ENCODE peak calls at places on chromosomes 16 and 17, in five cellular contexts. One of them, this sample, is unnamed.

GRCh38 chr16:1767116-1767994 is 4.0 kb downstream of the NME3 start:
- DNase-seq in effector memory CD4-positive, alpha-beta T cell: no peak
- DNase-seq in colonic mucosa: no peak
- DNase-seq in prostate gland: no peak
- DNase-seq in CD8-positive, alpha-beta T cell: no peak
- DNase-seq in this sample: no peak

GRCh38 chr17:65515959-65516948 is 45.2 kb downstream of the AXIN2 start:
- DNase-seq in effector memory CD4-positive, alpha-beta T cell: no peak
- DNase-seq in colonic mucosa: no peak
- DNase-seq in prostate gland: no peak
- DNase-seq in CD8-positive, alpha-beta T cell: no peak
- DNase-seq in this sample: no peak

GRCh38 chr17:73268582-73269328 is 7.1 kb upstream of the CPSF4L start:
- DNase-seq in effector memory CD4-positive, alpha-beta T cell: no peak
- DNase-seq in colonic mucosa: no peak
- DNase-seq in prostate gland: no peak
- DNase-seq in CD8-positive, alpha-beta T cell: no peak
- DNase-seq in this sample: no peak

GRCh38 chr17:6044261-6044660 is 25.9 kb upstream of the WSCD1 start:
- DNase-seq in effector memory CD4-positive, alpha-beta T cell: no peak
- DNase-seq in colonic mucosa: no peak
- DNase-seq in prostate gland: no peak
- DNase-seq in CD8-positive, alpha-beta T cell: no peak
- DNase-seq in this sample: no peak

GRCh38 chr16:58030136-58030840 is 4.7 kb downstream of the MMP15 start:
- DNase-seq in effector memory CD4-positive, alpha-beta T cell: no peak
- DNase-seq in colonic mucosa: no peak
- DNase-seq in prostate gland: no peak
- DNase-seq in CD8-positive, alpha-beta T cell: no peak
- DNase-seq in this sample: no peak

GRCh38 chr16:70437582-70438324 is 1.1 kb downstream of the ST3GAL2 start:
- DNase-seq in effector memory CD4-positive, alpha-beta T cell: no peak
- DNase-seq in colonic mucosa: no peak
- DNase-seq in prostate gland: no peak
- DNase-seq in CD8-positive, alpha-beta T cell: no peak
- DNase-seq in this sample: no peak

GRCh38 chr17:13024033-13024432 is 6.2 kb upstream of the ELAC2 start:
- DNase-seq in effector memory CD4-positive, alpha-beta T cell: no peak
- DNase-seq in colonic mucosa: no peak
- DNase-seq in prostate gland: no peak
- DNase-seq in CD8-positive, alpha-beta T cell: no peak
- DNase-seq in this sample: no peak

GRCh38 chr16:27408012-27408601 is 6.1 kb downstream of the IL21R start:
- DNase-seq in effector memory CD4-positive, alpha-beta T cell: no peak
- DNase-seq in colonic mucosa: no peak
- DNase-seq in prostate gland: no peak
- DNase-seq in CD8-positive, alpha-beta T cell: no peak
- DNase-seq in this sample: no peak

GRCh38 chr16:23967775-23968571 is 132.2 kb downstream of the PRKCB start:
- DNase-seq in effector memory CD4-positive, alpha-beta T cell: no peak
- DNase-seq in colonic mucosa: no peak
- DNase-seq in prostate gland: no peak
- DNase-seq in CD8-positive, alpha-beta T cell: no peak
- DNase-seq in this sample: no peak

GRCh38 chr17:78374631-78375274 is 3.7 kb upstream of the PGS1 start:
- DNase-seq in effector memory CD4-positive, alpha-beta T cell: no peak
- DNase-seq in colonic mucosa: no peak
- DNase-seq in prostate gland: no peak
- DNase-seq in CD8-positive, alpha-beta T cell: no peak
- DNase-seq in this sample: no peak

GRCh38 chr16:26360867-26361266 is 669.1 kb downstream of the HS3ST4 start:
- DNase-seq in effector memory CD4-positive, alpha-beta T cell: no peak
- DNase-seq in colonic mucosa: no peak
- DNase-seq in prostate gland: no peak
- DNase-seq in CD8-positive, alpha-beta T cell: no peak
- DNase-seq in this sample: no peak

GRCh38 chr16:67372664-67373063 is 20.6 kb downstream of the TPPP3 start:
- DNase-seq in effector memory CD4-positive, alpha-beta T cell: no peak
- DNase-seq in colonic mucosa: no peak
- DNase-seq in prostate gland: no peak
- DNase-seq in CD8-positive, alpha-beta T cell: no peak
- DNase-seq in this sample: no peak

GRCh38 chr16:57976331-57976796 is 5.4 kb upstream of the CNGB1 start:
- DNase-seq in effector memory CD4-positive, alpha-beta T cell: no peak
- DNase-seq in colonic mucosa: no peak
- DNase-seq in prostate gland: no peak
- DNase-seq in CD8-positive, alpha-beta T cell: no peak
- DNase-seq in this sample: no peak

GRCh38 chr17:37146578-37147119 is 197.9 kb downstream of the AATF start:
- DNase-seq in effector memory CD4-positive, alpha-beta T cell: no peak
- DNase-seq in colonic mucosa: no peak
- DNase-seq in prostate gland: no peak
- DNase-seq in CD8-positive, alpha-beta T cell: no peak
- DNase-seq in this sample: no peak

GRCh38 chr17:17413821-17414220 is 63.0 kb upstream of the MED9 start:
- DNase-seq in effector memory CD4-positive, alpha-beta T cell: no peak
- DNase-seq in colonic mucosa: no peak
- DNase-seq in prostate gland: no peak
- DNase-seq in CD8-positive, alpha-beta T cell: no peak
- DNase-seq in this sample: no peak

GRCh38 chr17:38750312-38751121 is 2.0 kb upstream of the PSMB3 start:
- DNase-seq in effector memory CD4-positive, alpha-beta T cell: no peak
- DNase-seq in colonic mucosa: peak; percentile 63
- DNase-seq in prostate gland: no peak
- DNase-seq in CD8-positive, alpha-beta T cell: no peak
- DNase-seq in this sample: no peak

GRCh38 chr17:74961657-74962360 is 10.8 kb downstream of the HID1 start:
- DNase-seq in effector memory CD4-positive, alpha-beta T cell: peak; percentile 61
- DNase-seq in colonic mucosa: peak; percentile 95
- DNase-seq in prostate gland: peak; percentile 88
- DNase-seq in CD8-positive, alpha-beta T cell: peak; percentile 75
- DNase-seq in this sample: no peak

GRCh38 chr17:27793168-27793905 is 7.0 kb downstream of the NOS2 start:
- DNase-seq in effector memory CD4-positive, alpha-beta T cell: no peak
- DNase-seq in colonic mucosa: peak; percentile 54
- DNase-seq in prostate gland: no peak
- DNase-seq in CD8-positive, alpha-beta T cell: no peak
- DNase-seq in this sample: no peak

GRCh38 chr17:38663125-38663751 is 11.5 kb downstream of the EPOP start:
- DNase-seq in effector memory CD4-positive, alpha-beta T cell: no peak
- DNase-seq in colonic mucosa: peak; percentile 70
- DNase-seq in prostate gland: no peak
- DNase-seq in CD8-positive, alpha-beta T cell: no peak
- DNase-seq in this sample: no peak

GRCh38 chr16:69112285-69113129 is 7.1 kb downstream of the HAS3 start:
- DNase-seq in effector memory CD4-positive, alpha-beta T cell: no peak
- DNase-seq in colonic mucosa: peak; percentile 64
- DNase-seq in prostate gland: no peak
- DNase-seq in CD8-positive, alpha-beta T cell: peak; percentile 26
- DNase-seq in this sample: no peak

GRCh38 chr16:81748476-81749198 is 30.5 kb upstream of the PLCG2 start:
- DNase-seq in effector memory CD4-positive, alpha-beta T cell: no peak
- DNase-seq in colonic mucosa: no peak
- DNase-seq in prostate gland: no peak
- DNase-seq in CD8-positive, alpha-beta T cell: no peak
- DNase-seq in this sample: no peak

GRCh38 chr17:27526603-27527002 is 70.4 kb downstream of the KSR1 start:
- DNase-seq in effector memory CD4-positive, alpha-beta T cell: no peak
- DNase-seq in colonic mucosa: peak; percentile 44
- DNase-seq in prostate gland: peak; percentile 22
- DNase-seq in CD8-positive, alpha-beta T cell: no peak
- DNase-seq in this sample: no peak

GRCh38 chr16:65083181-65083845 is 38.5 kb downstream of the CDH11 start:
- DNase-seq in effector memory CD4-positive, alpha-beta T cell: no peak
- DNase-seq in colonic mucosa: no peak
- DNase-seq in prostate gland: no peak
- DNase-seq in CD8-positive, alpha-beta T cell: no peak
- DNase-seq in this sample: no peak

GRCh38 chr17:73765824-73766563 is 121.7 kb upstream of the SDK2 start:
- DNase-seq in effector memory CD4-positive, alpha-beta T cell: no peak
- DNase-seq in colonic mucosa: no peak
- DNase-seq in prostate gland: no peak
- DNase-seq in CD8-positive, alpha-beta T cell: no peak
- DNase-seq in this sample: no peak

GRCh38 chr16:405548-406506 is 4.1 kb downstream of the DECR2 start:
- DNase-seq in effector memory CD4-positive, alpha-beta T cell: no peak
- DNase-seq in colonic mucosa: no peak
- DNase-seq in prostate gland: no peak
- DNase-seq in CD8-positive, alpha-beta T cell: no peak
- DNase-seq in this sample: no peak

GRCh38 chr17:68246271-68247028 is 1.4 kb upstream of the AMZ2 start:
- DNase-seq in effector memory CD4-positive, alpha-beta T cell: no peak
- DNase-seq in colonic mucosa: no peak
- DNase-seq in prostate gland: no peak
- DNase-seq in CD8-positive, alpha-beta T cell: no peak
- DNase-seq in this sample: no peak

DNA sequence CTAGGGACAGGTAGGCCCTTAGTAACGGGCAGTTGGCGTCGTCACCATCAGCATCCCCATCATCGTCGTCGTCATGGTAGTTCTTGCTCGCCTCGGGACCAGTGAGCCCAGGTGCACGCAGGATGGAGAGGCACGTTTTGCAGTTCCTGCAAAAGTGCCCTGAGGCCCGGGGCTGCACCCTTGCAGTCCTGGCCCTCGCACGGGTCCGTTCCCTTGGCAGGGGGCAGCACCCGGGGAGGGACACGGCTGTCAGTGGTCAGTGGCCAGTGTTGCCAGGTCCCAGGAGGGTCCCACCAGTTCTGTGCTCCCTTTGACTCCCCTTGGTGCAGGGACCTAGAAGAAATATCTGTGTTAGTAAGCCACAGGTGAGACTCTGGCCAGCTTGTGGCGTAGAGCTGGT is 243.9 kb upstream of the CIBAR2 start:
- DNase-seq in effector memory CD4-positive, alpha-beta T cell: no peak
- DNase-seq in colonic mucosa: no peak
- DNase-seq in prostate gland: no peak
- DNase-seq in CD8-positive, alpha-beta T cell: no peak
- DNase-seq in this sample: no peak
- H3K27ac ChIP-seq in effector memory CD4-positive, alpha-beta T cell: no peak overlapping the region
- H3K27ac ChIP-seq in colonic mucosa: no peak overlapping the region
- H3K27ac ChIP-seq in prostate gland: no peak overlapping the region
- H3K27ac ChIP-seq in CD8-positive, alpha-beta T cell: no peak overlapping the region
- H3K27ac ChIP-seq in this sample: no peak overlapping the region

GRCh38 chr17:34988644-34989043 is 8.3 kb downstream of the LIG3 start:
- DNase-seq in effector memory CD4-positive, alpha-beta T cell: no peak
- DNase-seq in colonic mucosa: no peak
- DNase-seq in prostate gland: no peak
- DNase-seq in CD8-positive, alpha-beta T cell: no peak
- DNase-seq in this sample: no peak

GRCh38 chr17:34991606-34992005 is 11.3 kb downstream of the LIG3 start:
- DNase-seq in effector memory CD4-positive, alpha-beta T cell: no peak
- DNase-seq in colonic mucosa: no peak
- DNase-seq in prostate gland: no peak
- DNase-seq in CD8-positive, alpha-beta T cell: no peak
- DNase-seq in this sample: no peak

GRCh38 chr17:34993031-34993430 is 12.7 kb downstream of the LIG3 start:
- DNase-seq in effector memory CD4-positive, alpha-beta T cell: no peak
- DNase-seq in colonic mucosa: no peak
- DNase-seq in prostate gland: no peak
- DNase-seq in CD8-positive, alpha-beta T cell: no peak
- DNase-seq in this sample: no peak

GRCh38 chr17:34989473-34989872 is 9.2 kb downstream of the LIG3 start:
- DNase-seq in effector memory CD4-positive, alpha-beta T cell: no peak
- DNase-seq in colonic mucosa: no peak
- DNase-seq in prostate gland: no peak
- DNase-seq in CD8-positive, alpha-beta T cell: no peak
- DNase-seq in this sample: no peak

GRCh38 chr17:34990921-34991365 is 10.6 kb downstream of the LIG3 start:
- DNase-seq in effector memory CD4-positive, alpha-beta T cell: no peak
- DNase-seq in colonic mucosa: no peak
- DNase-seq in prostate gland: peak; percentile 81
- DNase-seq in CD8-positive, alpha-beta T cell: no peak
- DNase-seq in this sample: no peak
- H3K27ac ChIP-seq in effector memory CD4-positive, alpha-beta T cell: no peak overlapping the region
- H3K27ac ChIP-seq in colonic mucosa: no peak overlapping the region
- H3K27ac ChIP-seq in prostate gland: peak overlapping the region; percentile 78
- H3K27ac ChIP-seq in CD8-positive, alpha-beta T cell: no peak overlapping the region
- H3K27ac ChIP-seq in this sample: no peak overlapping the region

DNA sequence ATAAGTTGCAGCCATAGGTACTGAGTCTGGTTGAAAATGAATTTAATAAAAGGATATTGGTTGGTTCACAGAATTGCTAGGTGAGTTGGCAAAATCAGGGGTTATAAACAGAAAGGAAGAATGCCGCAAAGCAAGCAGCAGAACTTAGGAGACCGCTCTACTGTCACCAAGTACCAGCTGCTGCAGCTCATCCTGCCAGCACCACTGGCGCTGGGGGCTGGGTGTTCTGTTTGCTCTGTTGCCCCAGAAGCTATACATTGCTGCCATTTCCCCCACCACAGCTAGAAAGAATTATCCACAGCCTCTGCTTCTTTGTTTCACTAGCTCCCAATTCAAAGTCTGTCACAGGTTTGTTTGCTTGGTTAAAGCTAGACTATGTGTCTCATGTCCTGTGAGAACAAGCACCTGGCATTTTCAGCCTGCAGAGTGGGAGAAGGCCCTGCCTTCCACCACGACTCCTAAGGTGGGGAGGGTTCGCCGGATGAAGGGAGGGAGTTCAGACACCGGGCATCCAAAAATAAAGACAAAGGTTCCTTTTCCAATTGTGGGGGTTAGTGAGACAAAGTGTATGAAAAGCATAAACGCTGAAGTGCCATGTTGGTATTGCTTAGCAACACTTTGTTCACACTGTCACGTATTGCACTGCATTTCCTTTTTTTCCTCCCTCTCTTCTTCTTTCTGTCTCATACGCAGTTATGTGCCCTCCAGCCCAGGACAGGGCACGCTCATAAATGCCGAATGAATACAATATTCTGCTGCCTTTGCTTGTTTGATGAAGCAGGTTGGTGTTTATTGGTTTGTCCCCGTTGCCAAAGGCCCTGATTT is 9.6 kb upstream of the CPD start:
- DNase-seq in effector memory CD4-positive, alpha-beta T cell: no peak
- DNase-seq in colonic mucosa: no peak
- DNase-seq in prostate gland: no peak
- DNase-seq in CD8-positive, alpha-beta T cell: no peak
- DNase-seq in this sample: no peak
- H3K27ac ChIP-seq in effector memory CD4-positive, alpha-beta T cell: no peak overlapping the region
- H3K27ac ChIP-seq in colonic mucosa: no peak overlapping the region
- H3K27ac ChIP-seq in prostate gland: peak overlapping the region; percentile 30
- H3K27ac ChIP-seq in CD8-positive, alpha-beta T cell: no peak overlapping the region
- H3K27ac ChIP-seq in this sample: no peak overlapping the region

GRCh38 chr17:31488982-31489294 is 97.5 kb downstream of the RAB11FIP4 start:
- DNase-seq in effector memory CD4-positive, alpha-beta T cell: no peak
- DNase-seq in colonic mucosa: no peak
- DNase-seq in prostate gland: no peak
- DNase-seq in CD8-positive, alpha-beta T cell: no peak
- DNase-seq in this sample: no peak

GRCh38 chr17:31486351-31487062 is 95.0 kb downstream of the RAB11FIP4 start:
- DNase-seq in effector memory CD4-positive, alpha-beta T cell: no peak
- DNase-seq in colonic mucosa: peak; percentile 58
- DNase-seq in prostate gland: no peak
- DNase-seq in CD8-positive, alpha-beta T cell: no peak
- DNase-seq in this sample: no peak

GRCh38 chr17:31488264-31488981 is 96.9 kb downstream of the RAB11FIP4 start:
- DNase-seq in effector memory CD4-positive, alpha-beta T cell: no peak
- DNase-seq in colonic mucosa: peak; percentile 53
- DNase-seq in prostate gland: no peak
- DNase-seq in CD8-positive, alpha-beta T cell: no peak
- DNase-seq in this sample: no peak

GRCh38 chr17:31487648-31488263 is 96.3 kb downstream of the RAB11FIP4 start:
- DNase-seq in effector memory CD4-positive, alpha-beta T cell: peak; percentile 96
- DNase-seq in colonic mucosa: peak; percentile 93
- DNase-seq in prostate gland: peak; percentile 95
- DNase-seq in CD8-positive, alpha-beta T cell: peak; percentile 95
- DNase-seq in this sample: peak; percentile 57

GRCh38 chr17:31487063-31487647 is 95.7 kb downstream of the RAB11FIP4 start:
- DNase-seq in effector memory CD4-positive, alpha-beta T cell: no peak
- DNase-seq in colonic mucosa: no peak
- DNase-seq in prostate gland: no peak
- DNase-seq in CD8-positive, alpha-beta T cell: no peak
- DNase-seq in this sample: no peak
- H3K27ac ChIP-seq in effector memory CD4-positive, alpha-beta T cell: peak overlapping the region; percentile 46
- H3K27ac ChIP-seq in colonic mucosa: peak overlapping the region; percentile 50
- H3K27ac ChIP-seq in prostate gland: peak overlapping the region; percentile 85
- H3K27ac ChIP-seq in CD8-positive, alpha-beta T cell: peak overlapping the region; percentile 36
- H3K27ac ChIP-seq in this sample: no peak overlapping the region

This sample was measured in epithelial cell of prostate.